ENCODE peak calls at places on chromosomes 6 and 20, in nine cellular contexts. One of them, this sample, is unnamed.

GRCh38 chr6:132490024-132490423 is 22.9 kb downstream of the STX7 start:
- DNase-seq in astrocyte: no peak
- DNase-seq in kidney: no peak
- DNase-seq in fibroblast of lung: no peak
- DNase-seq in DND-41: no peak
- DNase-seq in uterus: no peak
- DNase-seq in transverse colon: peak
- DNase-seq in A549: no peak
- DNase-seq in heart left ventricle: peak
- DNase-seq in this sample: no peak

GRCh38 chr6:131920656-131921055 is 30.5 kb downstream of the CCN2 start:
- DNase-seq in kidney: no peak
- DNase-seq in uterus: no peak
- DNase-seq in transverse colon: no peak
- DNase-seq in fibroblast of lung: no peak
- DNase-seq in astrocyte: no peak
- DNase-seq in heart left ventricle: no peak
- DNase-seq in A549: no peak
- DNase-seq in DND-41: no peak
- DNase-seq in this sample: no peak

GRCh38 chr20:64115171-64115911 is 8.0 kb upstream of the NPBWR2 start:
- DNase-seq in fibroblast of lung: no peak
- DNase-seq in astrocyte: no peak
- DNase-seq in transverse colon: no peak
- DNase-seq in A549: no peak
- DNase-seq in uterus: no peak
- DNase-seq in DND-41: no peak
- DNase-seq in heart left ventricle: no peak
- DNase-seq in kidney: peak
- DNase-seq in this sample: no peak

GRCh38 chr20:49006446-49006980 is 39.6 kb upstream of the CSE1L start:
- DNase-seq in kidney: no peak
- DNase-seq in fibroblast of lung: no peak
- DNase-seq in DND-41: no peak
- DNase-seq in uterus: no peak
- DNase-seq in heart left ventricle: no peak
- DNase-seq in astrocyte: no peak
- DNase-seq in transverse colon: no peak
- DNase-seq in A549: no peak
- DNase-seq in this sample: no peak

GRCh38 chr20:8309638-8310037 is 177.6 kb downstream of the PLCB1 start:
- DNase-seq in astrocyte: peak
- DNase-seq in fibroblast of lung: peak
- DNase-seq in transverse colon: no peak
- DNase-seq in uterus: no peak
- DNase-seq in heart left ventricle: no peak
- DNase-seq in A549: no peak
- DNase-seq in kidney: no peak
- DNase-seq in DND-41: no peak
- DNase-seq in this sample: no peak

GRCh38 chr6:168823397-168824020 is 382.5 kb downstream of the SMOC2 start:
- DNase-seq in uterus: no peak
- DNase-seq in heart left ventricle: no peak
- DNase-seq in fibroblast of lung: peak
- DNase-seq in A549: no peak
- DNase-seq in kidney: no peak
- DNase-seq in astrocyte: no peak
- DNase-seq in transverse colon: no peak
- DNase-seq in DND-41: no peak
- DNase-seq in this sample: no peak

GRCh38 chr6:12483712-12484111 is 193.6 kb downstream of the EDN1 start:
- DNase-seq in heart left ventricle: no peak
- DNase-seq in uterus: no peak
- DNase-seq in fibroblast of lung: peak
- DNase-seq in A549: peak
- DNase-seq in astrocyte: peak
- DNase-seq in transverse colon: no peak
- DNase-seq in DND-41: no peak
- DNase-seq in kidney: no peak
- DNase-seq in this sample: no peak

GRCh38 chr20:16292227-16292626 is 281.0 kb downstream of the KIF16B start:
- DNase-seq in heart left ventricle: no peak
- DNase-seq in A549: no peak
- DNase-seq in fibroblast of lung: no peak
- DNase-seq in DND-41: no peak
- DNase-seq in uterus: no peak
- DNase-seq in astrocyte: no peak
- DNase-seq in transverse colon: no peak
- DNase-seq in kidney: no peak
- DNase-seq in this sample: no peak

GRCh38 chr20:2729251-2729713 is 36.7 kb downstream of the EBF4 start:
- DNase-seq in transverse colon: no peak
- DNase-seq in fibroblast of lung: no peak
- DNase-seq in heart left ventricle: no peak
- DNase-seq in A549: no peak
- DNase-seq in uterus: no peak
- DNase-seq in kidney: no peak
- DNase-seq in DND-41: no peak
- DNase-seq in astrocyte: no peak
- DNase-seq in this sample: no peak

GRCh38 chr20:53764416-53764800 is 170.8 kb upstream of the ZNF217 start:
- DNase-seq in transverse colon: no peak
- DNase-seq in uterus: no peak
- DNase-seq in heart left ventricle: no peak
- DNase-seq in DND-41: no peak
- DNase-seq in fibroblast of lung: no peak
- DNase-seq in A549: no peak
- DNase-seq in kidney: no peak
- DNase-seq in astrocyte: no peak
- DNase-seq in this sample: no peak

GRCh38 chr20:45157977-45158376 is 16.7 kb upstream of the PI3 start:
- DNase-seq in transverse colon: no peak
- DNase-seq in astrocyte: peak
- DNase-seq in heart left ventricle: no peak
- DNase-seq in fibroblast of lung: peak
- DNase-seq in kidney: no peak
- DNase-seq in uterus: no peak
- DNase-seq in DND-41: no peak
- DNase-seq in A549: no peak
- DNase-seq in this sample: no peak

GRCh38 chr6:13261464-13261994 is 66.8 kb downstream of the TBC1D7 start:
- DNase-seq in transverse colon: peak
- DNase-seq in fibroblast of lung: no peak
- DNase-seq in uterus: no peak
- DNase-seq in A549: no peak
- DNase-seq in astrocyte: no peak
- DNase-seq in kidney: no peak
- DNase-seq in DND-41: peak
- DNase-seq in heart left ventricle: no peak
- DNase-seq in this sample: no peak

GRCh38 chr6:13463327-13463717 is 24.1 kb downstream of the GFOD1 start:
- DNase-seq in uterus: no peak
- DNase-seq in heart left ventricle: no peak
- DNase-seq in A549: no peak
- DNase-seq in astrocyte: no peak
- DNase-seq in DND-41: no peak
- DNase-seq in transverse colon: no peak
- DNase-seq in kidney: no peak
- DNase-seq in fibroblast of lung: no peak
- DNase-seq in this sample: no peak

GRCh38 chr20:24691901-24692351 is 222.5 kb downstream of the SYNDIG1 start:
- DNase-seq in heart left ventricle: no peak
- DNase-seq in transverse colon: no peak
- DNase-seq in astrocyte: no peak
- DNase-seq in uterus: no peak
- DNase-seq in DND-41: peak
- DNase-seq in A549: no peak
- DNase-seq in kidney: peak
- DNase-seq in fibroblast of lung: no peak
- DNase-seq in this sample: peak

GRCh38 chr20:54126809-54127655 is 46.8 kb downstream of the CYP24A1 start:
- DNase-seq in DND-41: no peak
- DNase-seq in astrocyte: no peak
- DNase-seq in fibroblast of lung: peak
- DNase-seq in kidney: no peak
- DNase-seq in A549: no peak
- DNase-seq in uterus: no peak
- DNase-seq in heart left ventricle: no peak
- DNase-seq in transverse colon: no peak
- DNase-seq in this sample: no peak

GRCh38 chr20:57429579-57430202 is 38.5 kb downstream of the RBM38 start:
- DNase-seq in kidney: no peak
- DNase-seq in transverse colon: no peak
- DNase-seq in DND-41: no peak
- DNase-seq in astrocyte: peak
- DNase-seq in uterus: no peak
- DNase-seq in A549: no peak
- DNase-seq in heart left ventricle: no peak
- DNase-seq in fibroblast of lung: peak
- DNase-seq in this sample: no peak

DNA sequence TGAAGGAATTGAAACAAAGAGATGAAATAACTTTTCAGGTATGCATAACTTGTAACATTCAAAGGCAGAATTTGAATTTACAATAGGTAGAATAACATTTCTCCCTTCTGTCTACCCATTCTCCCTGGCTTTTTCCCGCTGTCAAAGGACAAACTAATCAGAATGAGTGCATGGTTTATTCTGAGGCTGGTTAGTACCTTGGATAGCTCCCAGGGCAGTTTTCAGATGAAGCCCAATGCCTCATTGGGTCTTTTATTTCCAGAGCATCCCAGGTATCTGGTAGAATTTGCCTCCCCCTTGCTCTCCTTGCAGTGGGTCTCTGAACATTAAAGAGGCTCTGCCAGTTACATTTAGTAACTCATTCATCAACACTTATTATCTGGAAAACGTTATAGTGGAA is 665.5 kb downstream of the BCKDHB start:
- DNase-seq in heart left ventricle: no peak
- DNase-seq in A549: no peak
- DNase-seq in uterus: no peak
- DNase-seq in DND-41: peak
- DNase-seq in kidney: no peak
- DNase-seq in transverse colon: no peak
- DNase-seq in astrocyte: peak
- DNase-seq in fibroblast of lung: peak
- DNase-seq in this sample: no peak
- H3K27ac ChIP-seq in heart left ventricle: no peak
- H3K27ac ChIP-seq in A549: no peak
- H3K27ac ChIP-seq in uterus: no peak
- H3K27ac ChIP-seq in DND-41: no peak
- H3K27ac ChIP-seq in kidney: no peak
- H3K27ac ChIP-seq in transverse colon: no peak
- H3K27ac ChIP-seq in astrocyte: no peak
- H3K27ac ChIP-seq in fibroblast of lung: no peak
- H3K27ac ChIP-seq in this sample: no peak

DNA sequence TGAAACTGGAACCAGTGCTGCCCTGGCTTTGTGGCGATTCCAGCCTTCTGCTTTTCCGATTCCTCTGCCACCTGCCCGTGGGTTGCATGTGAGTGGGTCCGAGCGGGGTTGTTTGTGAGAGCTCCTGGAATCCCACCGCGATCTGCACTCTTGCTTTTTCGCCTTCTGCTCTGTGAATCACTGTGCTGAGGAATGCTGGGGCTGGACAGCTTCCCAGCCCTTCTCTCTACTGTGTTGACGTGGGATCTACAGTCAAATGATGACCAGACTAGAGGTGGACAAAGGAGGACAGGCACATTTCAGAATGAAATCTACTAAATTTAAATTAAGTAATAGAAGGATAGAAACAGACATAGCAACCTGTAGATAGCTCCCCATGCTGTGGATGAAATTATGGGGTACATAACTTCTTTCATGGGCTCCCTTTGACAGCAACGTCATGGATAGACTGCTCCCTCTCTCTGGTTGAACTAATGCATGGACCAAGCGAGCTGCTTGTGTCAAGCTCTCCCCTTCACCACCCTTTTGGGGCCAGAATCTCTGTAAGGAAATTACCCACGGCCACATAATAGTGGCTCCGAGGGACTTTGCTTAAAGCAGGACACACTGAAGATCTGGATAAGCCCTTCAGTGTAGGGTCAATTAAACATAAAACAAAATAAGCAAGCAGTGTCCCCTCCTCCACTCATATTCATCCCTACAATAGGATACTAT is 2.0 kb downstream of the FNDC1 start:
- DNase-seq in DND-41: no peak
- DNase-seq in fibroblast of lung: peak
- DNase-seq in uterus: peak
- DNase-seq in heart left ventricle: no peak
- DNase-seq in astrocyte: peak
- DNase-seq in transverse colon: no peak
- DNase-seq in A549: no peak
- DNase-seq in kidney: no peak
- DNase-seq in this sample: no peak
- H3K4me3 ChIP-seq in DND-41: no peak
- H3K4me3 ChIP-seq in fibroblast of lung: no peak
- H3K4me3 ChIP-seq in uterus: no peak
- H3K4me3 ChIP-seq in heart left ventricle: peak
- H3K4me3 ChIP-seq in astrocyte: peak
- H3K4me3 ChIP-seq in transverse colon: no peak
- H3K4me3 ChIP-seq in A549: no peak
- H3K4me3 ChIP-seq in kidney: no peak
- H3K4me3 ChIP-seq in this sample: peak

DNA sequence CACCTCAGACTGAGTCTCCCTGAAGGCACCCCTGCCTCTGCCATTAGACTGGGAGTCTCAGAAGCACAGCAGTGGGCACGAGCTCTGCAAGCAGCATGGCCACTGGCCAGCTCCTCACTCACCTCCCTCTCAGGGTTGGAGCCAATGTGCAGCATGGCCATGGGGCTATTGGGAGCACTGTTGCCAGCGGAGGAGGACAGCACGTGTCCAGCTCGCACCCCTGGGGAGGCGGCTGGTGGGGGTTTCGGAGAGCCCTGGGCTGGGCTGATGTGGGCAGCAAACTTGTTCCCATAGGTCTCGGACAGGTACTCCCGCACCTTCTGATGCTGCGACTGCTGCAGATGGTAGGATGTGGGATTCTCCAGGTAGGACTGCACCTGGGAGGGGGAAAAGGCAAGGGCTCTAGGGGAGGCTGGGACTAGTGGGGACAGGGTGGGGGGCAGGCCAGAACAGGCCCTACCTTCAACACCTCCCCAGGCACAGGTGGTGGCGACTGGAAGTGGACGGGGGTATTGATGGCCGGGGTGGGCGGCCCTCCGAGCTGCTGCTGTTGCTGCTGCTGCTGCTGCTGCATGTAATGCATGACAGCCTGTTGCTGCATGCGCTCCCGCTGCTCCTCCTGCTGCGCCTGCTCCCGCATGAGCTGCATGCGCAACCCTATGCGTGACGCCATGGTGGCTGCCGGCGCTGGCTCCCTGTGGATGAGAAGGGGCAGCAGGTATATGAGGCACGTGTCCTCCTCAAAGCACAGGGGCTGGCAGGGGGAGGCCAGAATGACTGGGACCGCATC is 44.7 kb downstream of the TFEB start:
- DNase-seq in heart left ventricle: no peak
- DNase-seq in astrocyte: no peak
- DNase-seq in uterus: no peak
- DNase-seq in kidney: peak
- DNase-seq in fibroblast of lung: no peak
- DNase-seq in A549: no peak
- DNase-seq in transverse colon: no peak
- DNase-seq in DND-41: no peak
- DNase-seq in this sample: no peak
- H3K27ac ChIP-seq in heart left ventricle: no peak
- H3K27ac ChIP-seq in astrocyte: no peak
- H3K27ac ChIP-seq in uterus: no peak
- H3K27ac ChIP-seq in kidney: peak
- H3K27ac ChIP-seq in fibroblast of lung: no peak
- H3K27ac ChIP-seq in A549: no peak
- H3K27ac ChIP-seq in transverse colon: no peak
- H3K27ac ChIP-seq in DND-41: no peak
- H3K27ac ChIP-seq in this sample: no peak

GRCh38 chr6:25193147-25193864 is 85.9 kb upstream of the CARMIL1 start:
- DNase-seq in fibroblast of lung: peak
- DNase-seq in transverse colon: no peak
- DNase-seq in DND-41: no peak
- DNase-seq in heart left ventricle: peak
- DNase-seq in astrocyte: peak
- DNase-seq in uterus: peak
- DNase-seq in kidney: no peak
- DNase-seq in A549: peak
- DNase-seq in this sample: no peak
- H3K4me3 ChIP-seq in fibroblast of lung: no peak
- H3K4me3 ChIP-seq in transverse colon: no peak
- H3K4me3 ChIP-seq in DND-41: no peak
- H3K4me3 ChIP-seq in heart left ventricle: no peak
- H3K4me3 ChIP-seq in astrocyte: peak
- H3K4me3 ChIP-seq in uterus: no peak
- H3K4me3 ChIP-seq in kidney: no peak
- H3K4me3 ChIP-seq in A549: no peak
- H3K4me3 ChIP-seq in this sample: peak